ENCODE peak calls at places on chromosomes 6 and 20, in eight cellular contexts. H is mucosa of descending colon; K is heart left ventricle; F is suprapubic skin; Z is AG04450; P is cardiac muscle cell; A is activated CD8-positive, alpha-beta T cell treated with anti-CD3 and anti-CD28 coated beads for 36 hours; V is HepG2. Q is an unnamed sample.

GRCh38 chr6:42251911-42252637 is 34.4 kb upstream of the MRPS10 start:
- DNase-seq in H (peak; percentile 80), K (peak; percentile 78), F (no peak), Z (no peak), P (peak; percentile 84), A (no peak), V (peak; percentile 42), Q (no peak)

GRCh38 chr6:85421963-85422362 is 27.9 kb upstream of the NT5E start:
- DNase-seq in H (no peak), K (no peak), F (no peak), Z (no peak), P (no peak), A (no peak), V (no peak), Q (no peak)

GRCh38 chr6:604579-604978 is 52.3 kb downstream of the HUS1B start:
- DNase-seq in H (no peak), K (no peak), F (no peak), Z (no peak), P (no peak), A (no peak), V (no peak), Q (peak; percentile 88)

GRCh38 chr20:12528591-12529041 is 480.2 kb upstream of the SPTLC3 start:
- DNase-seq in H (no peak), K (no peak), F (no peak), Z (no peak), P (no peak), A (no peak), V (no peak), Q (no peak)

GRCh38 chr6:168053086-168053956 is 25.7 kb downstream of the FRMD1 start:
- DNase-seq in H (peak; percentile 36), K (no peak), F (no peak), Z (no peak), P (no peak), A (no peak), V (no peak), Q (no peak)

GRCh38 chr20:23080521-23080920 is 5.6 kb downstream of the CD93 start:
- DNase-seq in H (no peak), K (no peak), F (no peak), Z (no peak), P (no peak), A (no peak), V (no peak), Q (no peak)

GRCh38 chr20:23179766-23180403 is 93.8 kb upstream of the CD93 start:
- DNase-seq in H (no peak), K (no peak), F (no peak), Z (no peak), P (peak; percentile 37), A (no peak), V (no peak), Q (no peak)

GRCh38 chr6:167424060-167424673 is 99.3 kb downstream of the TTLL2 start:
- DNase-seq in H (no peak), K (no peak), F (no peak), Z (no peak), P (no peak), A (no peak), V (peak; percentile 85), Q (no peak)

GRCh38 chr6:97443408-97444080 is 160.5 kb upstream of the MMS22L start:
- DNase-seq in H (no peak), K (no peak), F (no peak), Z (no peak), P (no peak), A (no peak), V (no peak), Q (no peak)

GRCh38 chr20:24769878-24770627 is 179.0 kb upstream of the CST7 start:
- DNase-seq in H (no peak), K (no peak), F (peak; percentile 77), Z (no peak), P (no peak), A (no peak), V (no peak), Q (peak; percentile 68)

GRCh38 chr6:125524356-125524755 is 222.6 kb upstream of the HDDC2 start:
- DNase-seq in H (no peak), K (no peak), F (no peak), Z (no peak), P (no peak), A (no peak), V (no peak), Q (no peak)

GRCh38 chr6:42369568-42369967 is 82.2 kb downstream of the TRERF1 start:
- DNase-seq in H (no peak), K (no peak), F (peak; percentile 40), Z (no peak), P (no peak), A (peak; percentile 47), V (no peak), Q (no peak)

GRCh38 chr6:169172435-169172834 is 81.2 kb downstream of the THBS2 start:
- DNase-seq in H (no peak), K (no peak), F (no peak), Z (no peak), P (peak; percentile 89), A (no peak), V (no peak), Q (no peak)

GRCh38 chr20:15916623-15917022 is 656.6 kb downstream of the KIF16B start:
- DNase-seq in H (no peak), K (no peak), F (no peak), Z (no peak), P (no peak), A (no peak), V (no peak), Q (no peak)

GRCh38 chr6:6856538-6857523 is 250.9 kb upstream of the RREB1 start:
- DNase-seq in H (peak; percentile 69), K (peak; percentile 79), F (peak; percentile 84), Z (no peak), P (peak; percentile 64), A (peak; percentile 90), V (no peak), Q (no peak)

GRCh38 chr20:5482791-5483190 is 166.0 kb upstream of the PROKR2 start:
- DNase-seq in H (no peak), K (no peak), F (peak; percentile 1), Z (no peak), P (peak; percentile 56), A (no peak), V (no peak), Q (no peak)

GRCh38 chr6:42260424-42260888 is 42.8 kb upstream of the MRPS10 start:
- DNase-seq in H (no peak), K (no peak), F (no peak), Z (no peak), P (no peak), A (no peak), V (peak; percentile 44), Q (no peak)

GRCh38 chr6:106972500-106972899 is 2.0 kb downstream of the CD24 start:
- DNase-seq in H (peak; percentile 31), K (no peak), F (no peak), Z (no peak), P (no peak), A (no peak), V (no peak), Q (no peak)

GRCh38 chr6:3773696-3774298 is 22.3 kb upstream of the PXDC1 start:
- DNase-seq in H (no peak), K (no peak), F (peak; percentile 85), Z (no peak), P (peak; percentile 75), A (no peak), V (no peak), Q (no peak)

GRCh38 chr20:5465281-5465680 is 148.5 kb upstream of the PROKR2 start:
- DNase-seq in H (no peak), K (no peak), F (no peak), Z (no peak), P (no peak), A (no peak), V (no peak), Q (no peak)

DNA sequence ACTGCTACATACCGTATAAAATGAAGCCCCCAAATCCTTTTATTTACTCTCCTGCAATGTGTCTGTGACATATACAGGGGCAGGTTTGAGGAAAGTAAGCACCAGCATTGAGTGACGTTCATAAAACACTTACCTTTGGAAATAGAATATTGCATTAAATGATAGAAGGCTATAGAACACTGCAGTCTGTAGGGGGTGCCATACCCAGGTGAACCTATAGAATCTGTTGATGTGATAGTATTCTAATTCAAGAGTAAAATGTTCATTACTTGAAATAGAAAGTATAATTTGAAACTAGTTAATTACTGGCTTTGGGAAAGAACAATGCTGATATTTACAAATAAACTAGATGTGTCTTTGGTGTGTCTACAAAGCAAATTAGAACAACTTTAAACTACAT is 47.0 kb upstream of the PRL start:
- DNase-seq in H (no peak), K (no peak), F (no peak), Z (no peak), P (no peak), A (no peak), V (no peak), Q (no peak)
- TF ChIP-seq CTCF in H (no peak), K (no peak), F (no peak), Z (no peak), P (no peak), A (no peak), V (no peak), Q (peak; percentile 34)

DNA sequence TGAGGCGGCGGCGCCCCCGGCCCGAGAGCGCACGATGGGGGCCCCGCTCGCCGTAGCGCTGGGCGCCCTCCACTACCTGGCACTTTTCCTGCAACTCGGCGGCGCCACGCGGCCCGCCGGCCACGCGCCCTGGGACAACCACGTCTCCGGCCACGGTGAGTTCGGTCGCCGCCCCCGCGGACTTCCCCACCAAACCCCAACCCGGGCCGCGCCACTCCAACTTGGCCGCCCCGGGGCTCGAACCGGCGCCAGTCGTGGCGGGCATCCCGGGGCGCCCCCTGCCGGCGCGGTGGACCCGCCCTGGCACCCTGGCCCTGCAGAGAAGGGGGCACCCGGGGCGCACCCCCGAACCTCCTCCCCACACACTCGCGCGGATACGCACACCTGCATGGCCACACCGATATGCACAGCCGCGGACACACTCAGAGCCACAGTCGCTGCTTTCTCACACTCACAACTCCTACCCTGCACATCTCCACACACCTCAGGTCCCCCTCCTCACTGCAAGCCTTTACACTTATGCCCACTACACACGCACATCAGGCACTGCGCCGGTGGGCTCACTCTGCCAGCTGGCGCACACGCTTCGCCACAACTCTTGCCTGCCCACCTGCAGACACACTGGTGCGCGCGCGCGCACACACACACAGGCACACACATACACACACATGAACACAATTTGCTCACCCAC is 535 bp downstream of the VSTM2L start:
- DNase-seq in H (no peak), K (no peak), F (no peak), Z (no peak), P (no peak), A (no peak), V (no peak), Q (no peak)
- TF ChIP-seq CTCF in H (no peak), K (peak; percentile 19), F (peak; percentile 16), Z (peak; percentile 18), P (peak; percentile 26), A (peak; percentile 58), V (peak; percentile 71), Q (peak; percentile 75)

DNA sequence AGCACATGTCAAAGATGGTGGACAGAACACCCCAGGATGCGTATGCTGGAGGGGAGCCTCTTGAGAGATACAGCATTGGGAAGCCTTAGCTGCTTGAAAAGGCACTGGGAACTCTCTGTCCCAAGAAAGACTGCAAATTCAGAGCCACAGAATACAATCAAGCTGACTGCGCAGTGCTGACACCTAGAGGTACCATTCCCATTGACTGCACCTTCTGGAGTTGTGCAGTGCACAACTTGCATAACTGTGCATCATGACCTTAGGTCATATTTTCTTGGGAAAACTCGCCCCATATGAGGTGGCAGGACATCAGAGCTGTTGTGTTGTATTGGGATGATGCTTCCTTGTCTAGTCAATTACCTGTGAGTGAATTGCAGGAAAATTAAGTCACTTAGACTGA is 646.5 kb upstream of the NOX3 start:
- DNase-seq in H (peak; percentile 19), K (no peak), F (no peak), Z (no peak), P (no peak), A (peak; percentile 10), V (no peak), Q (no peak)
- TF ChIP-seq CTCF in H (no peak), K (no peak), F (no peak), Z (peak; percentile 50), P (no peak), A (no peak), V (peak; percentile 51), Q (peak; percentile 13)

GRCh38 chr6:135062735-135063134 is 8.1 kb upstream of the HBS1L start:
- DNase-seq in H (no peak), K (no peak), F (no peak), Z (no peak), P (no peak), A (no peak), V (no peak), Q (no peak)
- TF ChIP-seq CTCF in H (no peak), K (no peak), F (no peak), Z (no peak), P (no peak), A (no peak), V (no peak), Q (peak; percentile 10)

Q was measured in chondrocyte.